ENCODE peak calls at places on chromosomes 16 and 17, in four cellular contexts. G is GM23338, Y is RPMI7951, H is RWPE1. N is an unnamed sample.

GRCh38 chr16:86372193-86372592 is 138.1 kb upstream of the FOXF1 start:
- DNase-seq in G (no peak), Y (no peak), H (no peak), N (no peak)

GRCh38 chr16:86573215-86573614 is 5.1 kb upstream of the FOXL1 start:
- DNase-seq in G (peak; percentile 86), Y (no peak), H (no peak), N (no peak)

GRCh38 chr16:69397821-69398521 is 12.2 kb upstream of the TERF2 start:
- DNase-seq in G (peak; percentile 83), Y (peak; percentile 87), H (peak; percentile 38), N (peak; percentile 62)

GRCh38 chr17:72063262-72063661 is 57.6 kb upstream of the SOX9 start:
- DNase-seq in G (no peak), Y (no peak), H (no peak), N (no peak)

GRCh38 chr16:49986351-49987124 is 38.5 kb upstream of the CNEP1R1 start:
- DNase-seq in G (peak; percentile 40), Y (peak; percentile 70), H (no peak), N (no peak)

GRCh38 chr16:20074089-20074956 is 633 bp upstream of the GPR139 start:
- DNase-seq in G (peak; percentile 68), Y (no peak), H (no peak), N (no peak)

GRCh38 chr16:49674255-49674980 is 181.5 kb downstream of the ZNF423 start:
- DNase-seq in G (no peak), Y (peak; percentile 14), H (no peak), N (peak; percentile 18)

GRCh38 chr16:72291531-72291981 is 119.6 kb upstream of the PMFBP1 start:
- DNase-seq in G (no peak), Y (peak; percentile 93), H (peak; percentile 88), N (no peak)

GRCh38 chr17:42272162-42272561 is 4.0 kb downstream of the STAT5B start:
- DNase-seq in G (no peak), Y (no peak), H (no peak), N (no peak)

GRCh38 chr16:1781758-1782407 is 488 bp downstream of the SPSB3 start:
- DNase-seq in G (peak; percentile 63), Y (peak; percentile 19), H (peak; percentile 39), N (no peak)

GRCh38 chr16:89189358-89190025 is 10.8 kb downstream of the SLC22A31 start:
- DNase-seq in G (no peak), Y (no peak), H (no peak), N (peak; percentile 28)

GRCh38 chr17:37888881-37889280 is 35.3 kb upstream of the TBC1D3K start:
- DNase-seq in G (no peak), Y (no peak), H (peak; percentile 19), N (no peak)

GRCh38 chr17:69733171-69734014 is 318.9 kb downstream of the MAP2K6 start:
- DNase-seq in G (no peak), Y (peak; percentile 75), H (peak; percentile 85), N (peak; percentile 93)

GRCh38 chr16:79629003-79629402 is 28.5 kb upstream of the MAF start:
- DNase-seq in G (no peak), Y (no peak), H (no peak), N (no peak)

GRCh38 chr16:3596101-3596861 is 15.1 kb downstream of the SLX4 start:
- DNase-seq in G (no peak), Y (no peak), H (no peak), N (peak; percentile 7)

GRCh38 chr16:58264961-58265479 is 29.8 kb downstream of the PRSS54 start:
- DNase-seq in G (no peak), Y (peak; percentile 89), H (peak; percentile 86), N (no peak)

GRCh38 chr16:50306287-50306686 is 39.9 kb downstream of the ADCY7 start:
- DNase-seq in G (no peak), Y (no peak), H (no peak), N (no peak)

GRCh38 chr17:60528828-60529227 is 2.8 kb upstream of the APPBP2 start:
- DNase-seq in G (no peak), Y (no peak), H (no peak), N (no peak)

GRCh38 chr16:47056704-47057630 is 83.5 kb upstream of the DNAJA2 start:
- DNase-seq in G (no peak), Y (no peak), H (no peak), N (no peak)

GRCh38 chr16:84970447-84971127 is 40.7 kb downstream of the ZDHHC7 start:
- DNase-seq in G (peak; percentile 91), Y (peak; percentile 67), H (peak; percentile 72), N (peak; percentile 75)

GRCh38 chr16:75108792-75109731 is 7.5 kb downstream of the LDHD start:
- DNase-seq in G (no peak), Y (peak; percentile 98), H (peak; percentile 91), N (no peak)

GRCh38 chr16:9521749-9522370 is 430.4 kb downstream of the HAPSTR1 start:
- DNase-seq in G (no peak), Y (peak; percentile 40), H (no peak), N (peak; percentile 7)

GRCh38 chr16:57186630-57187507 is 740 bp downstream of the RSPRY1 start:
- DNase-seq in G (peak; percentile 39), Y (peak; percentile 30), H (peak; percentile 41), N (peak; percentile 69)

GRCh38 chr17:82300707-82301270 is 16.6 kb downstream of the CD7 start:
- DNase-seq in G (peak; percentile 79), Y (peak; percentile 73), H (peak; percentile 39), N (peak; percentile 63)

GRCh38 chr16:12583237-12583897 is 220.3 kb downstream of the CPPED1 start:
- DNase-seq in G (no peak), Y (no peak), H (no peak), N (no peak)

GRCh38 chr16:69326172-69326873 is 4.1 kb downstream of the PDF start:
- DNase-seq in G (no peak), Y (no peak), H (no peak), N (no peak)

GRCh38 chr16:55478827-55479559 is at the start of gene MMP2:
- DNase-seq in G (peak; percentile 91), Y (peak; percentile 92), H (peak; percentile 23), N (peak; percentile 75)

GRCh38 chr16:72162105-72162680 is 9.8 kb downstream of the PMFBP1 start:
- DNase-seq in G (peak; percentile 7), Y (no peak), H (no peak), N (no peak)

GRCh38 chr17:17362531-17362930 is 59.4 kb downstream of the NT5M start:
- DNase-seq in G (no peak), Y (no peak), H (no peak), N (no peak)